ENCODE peak calls at places on chromosomes 5 and 9, in six cellular contexts. V is WTC11; Y is A549; M is CD8-positive, alpha-beta T cell; N is adrenal gland; F is GM13976. X is an unnamed sample.

GRCh38 chr5:78667461-78668103 is 19.0 kb upstream of the LHFPL2 start:
- DNase-seq in N (no peak), Y (no peak), V (no peak), F (no peak), M (no peak), X (no peak)

GRCh38 chr5:172086312-172086975 is 80.0 kb upstream of the FBXW11 start:
- DNase-seq in F (no peak), N (no peak), V (no peak), Y (no peak), M (no peak), X (no peak)

GRCh38 chr5:37836173-37837100 is 3.4 kb downstream of the GDNF start:
- DNase-seq in N (no peak), V (peak), F (peak), M (no peak), Y (no peak), X (no peak)

GRCh38 chr5:1437452-1437851 is 7.8 kb downstream of the SLC6A3 start:
- DNase-seq in F (no peak), M (no peak), N (no peak), V (peak), Y (peak), X (no peak)

GRCh38 chr9:74729129-74729710 is 158.5 kb downstream of the TRPM6 start:
- DNase-seq in M (no peak), Y (no peak), V (no peak), F (no peak), N (no peak), X (no peak)

GRCh38 chr5:160133071-160133917 is 14.0 kb upstream of the PWWP2A start:
- DNase-seq in M (no peak), V (peak), F (no peak), Y (no peak), N (peak), X (no peak)

GRCh38 chr5:6396043-6396442 is 17.7 kb upstream of the MED10 start:
- DNase-seq in M (no peak), Y (no peak), F (no peak), N (no peak), V (no peak), X (no peak)

GRCh38 chr9:113807173-113808061 is 68.7 kb upstream of the ZNF618 start:
- DNase-seq in F (peak), M (no peak), V (peak), Y (peak), N (peak), X (peak)

GRCh38 chr9:126615251-126615790 is 1.6 kb downstream of the LMX1B start:
- DNase-seq in M (no peak), F (no peak), N (no peak), V (peak), Y (no peak), X (no peak)

GRCh38 chr9:121574771-121575519 is 75.3 kb upstream of the GGTA1 start:
- DNase-seq in N (no peak), V (no peak), M (no peak), Y (no peak), F (no peak), X (no peak)

GRCh38 chr9:99803694-99804093 is 18.0 kb upstream of the NR4A3 start:
- DNase-seq in F (no peak), N (no peak), V (no peak), Y (no peak), M (no peak), X (no peak)

GRCh38 chr5:143501176-143501840 is 97.8 kb upstream of the NR3C1 start:
- DNase-seq in N (no peak), V (no peak), F (no peak), Y (no peak), M (no peak), X (no peak)

GRCh38 chr5:103582364-103582763 is 19.8 kb upstream of the NUDT12 start:
- DNase-seq in M (no peak), Y (peak), N (peak), V (peak), F (peak), X (no peak)

GRCh38 chr5:173891367-173891766 is 3.2 kb downstream of the CPEB4 start:
- DNase-seq in F (no peak), N (no peak), Y (no peak), V (no peak), M (no peak), X (no peak)

GRCh38 chr5:154570572-154571324 is 92.7 kb upstream of the HAND1 start:
- DNase-seq in F (no peak), Y (no peak), V (no peak), N (no peak), M (no peak), X (no peak)

GRCh38 chr9:71647094-71647591 is 121.2 kb downstream of the CEMIP2 start:
- DNase-seq in M (no peak), F (no peak), V (no peak), N (peak), Y (peak), X (no peak)

GRCh38 chr5:113153512-113154097 is 177.0 kb downstream of the DCP2 start:
- DNase-seq in N (no peak), F (no peak), M (no peak), Y (no peak), V (no peak), X (no peak)

GRCh38 chr5:115888027-115888426 is 46.3 kb downstream of the AP3S1 start:
- DNase-seq in N (no peak), V (no peak), Y (peak), F (no peak), M (no peak), X (no peak)
- TF ChIP-seq CTCF in N (peak), V (no peak), Y (peak), F (no peak), M (no peak), X (no peak)

GRCh38 chr5:133978943-133979342 is 10.5 kb upstream of the C5orf15 start:
- DNase-seq in N (no peak), V (no peak), M (no peak), Y (no peak), F (no peak), X (no peak)
- TF ChIP-seq CTCF in N (no peak), V (no peak), M (no peak), Y (no peak), F (no peak), X (no peak)

DNA sequence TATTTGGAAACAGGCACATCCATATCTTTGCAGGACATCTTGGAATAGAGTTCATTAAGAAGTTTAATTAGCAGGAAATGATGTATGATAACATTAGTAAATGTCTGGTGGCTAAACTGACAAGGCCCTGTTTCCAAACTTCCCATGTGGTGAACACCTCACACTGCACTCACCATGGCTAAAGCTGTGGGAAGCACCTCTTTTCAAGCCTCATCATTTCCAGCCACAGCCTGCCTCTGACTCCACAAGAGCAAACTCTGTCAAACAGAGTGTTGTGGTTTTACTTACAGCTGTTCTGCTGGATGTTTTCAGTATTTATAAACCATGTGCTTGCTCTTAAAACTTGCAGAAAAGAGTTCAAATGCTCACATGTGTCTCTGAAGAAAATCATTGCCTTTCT is 14.9 kb upstream of the NDUFB6 start:
- DNase-seq in Y (no peak), M (no peak), N (no peak), F (no peak), V (no peak), X (no peak)
- TF ChIP-seq CTCF in Y (no peak), M (no peak), N (no peak), F (no peak), V (no peak), X (peak)

GRCh38 chr9:131140112-131140511 is 14.7 kb downstream of the NUP214 start:
- DNase-seq in Y (no peak), F (no peak), V (no peak), N (no peak), M (no peak), X (no peak)
- TF ChIP-seq CTCF in Y (no peak), F (no peak), V (no peak), N (no peak), M (no peak), X (no peak)

GRCh38 chr5:137613554-137614265 is 114.6 kb upstream of the SPOCK1 start:
- DNase-seq in N (no peak), Y (no peak), M (no peak), F (no peak), V (no peak), X (no peak)
- TF ChIP-seq CTCF in N (no peak), Y (no peak), M (no peak), F (no peak), V (no peak), X (no peak)

GRCh38 chr9:104805441-104805840 is 41.5 kb downstream of the NIPSNAP3B start:
- DNase-seq in F (no peak), M (no peak), Y (no peak), V (no peak), N (no peak), X (no peak)

GRCh38 chr9:104810421-104811339 is 46.8 kb downstream of the NIPSNAP3B start:
- DNase-seq in M (no peak), N (peak), F (no peak), Y (peak), V (peak), X (no peak)

GRCh38 chr9:104802906-104803305 is 39.0 kb downstream of the NIPSNAP3B start:
- DNase-seq in V (no peak), N (no peak), Y (no peak), M (no peak), F (no peak), X (no peak)

DNA sequence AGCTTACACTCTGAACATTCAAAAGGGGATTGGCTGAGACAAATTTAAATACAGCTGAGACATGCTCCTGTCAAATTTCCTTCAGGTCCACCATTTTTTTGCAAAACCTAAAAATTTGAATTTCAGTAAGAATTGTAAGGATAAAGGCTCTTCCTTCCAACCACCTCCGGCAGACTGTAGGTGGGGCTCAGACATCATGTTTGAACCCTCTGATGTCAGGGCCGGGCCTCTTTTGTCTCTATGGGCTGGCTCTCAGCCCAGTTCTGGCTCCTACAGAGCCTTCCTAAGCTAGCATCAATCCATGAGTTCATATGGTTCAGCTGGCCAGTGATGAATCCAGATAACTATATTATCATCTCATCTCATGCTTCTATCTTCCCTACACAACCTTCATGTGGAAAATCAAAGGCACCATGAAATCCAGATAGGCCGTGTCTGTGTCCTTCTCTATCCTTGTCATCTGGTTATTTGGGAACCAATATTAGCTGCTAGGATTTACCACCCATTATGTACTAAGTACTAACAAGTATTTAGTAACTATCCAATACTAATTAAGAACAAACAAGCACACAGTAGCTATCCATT is 44.2 kb downstream of the NIPSNAP3B start:
- DNase-seq in M (no peak), V (peak), F (no peak), N (no peak), Y (peak), X (no peak)
- TF ChIP-seq CTCF in M (no peak), V (peak), F (no peak), N (peak), Y (peak), X (peak)

DNA sequence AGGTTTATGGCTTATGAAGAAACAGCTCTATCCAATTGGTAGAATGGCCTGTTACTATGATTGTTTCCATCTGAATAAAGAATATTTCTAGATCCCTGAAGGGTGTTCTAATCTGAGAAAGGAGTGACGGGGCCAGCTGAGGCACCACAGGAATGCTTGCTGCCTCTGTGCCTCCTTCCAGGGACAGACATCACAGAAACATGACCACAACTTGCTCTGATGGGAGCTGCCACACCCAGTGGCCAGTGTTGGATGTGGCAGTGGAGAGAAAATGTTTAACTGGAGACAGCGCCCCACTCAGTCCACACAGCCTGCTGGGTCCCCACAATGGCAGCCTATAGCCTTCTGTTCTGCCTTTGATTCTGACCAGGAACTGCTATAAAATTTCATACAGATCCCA is 38.6 kb upstream of the TESK1 start:
- DNase-seq in V (no peak), N (no peak), Y (peak), F (no peak), M (no peak), X (no peak)
- TF ChIP-seq CTCF in V (no peak), N (peak), Y (peak), F (no peak), M (no peak), X (no peak)

GRCh38 chr9:136625101-136626065 is 37.3 kb upstream of the EGFL7 start:
- DNase-seq in Y (peak), F (peak), V (no peak), M (no peak), N (peak), X (no peak)
- TF ChIP-seq CTCF in Y (peak), F (peak), V (no peak), M (no peak), N (peak), X (no peak)

DNA sequence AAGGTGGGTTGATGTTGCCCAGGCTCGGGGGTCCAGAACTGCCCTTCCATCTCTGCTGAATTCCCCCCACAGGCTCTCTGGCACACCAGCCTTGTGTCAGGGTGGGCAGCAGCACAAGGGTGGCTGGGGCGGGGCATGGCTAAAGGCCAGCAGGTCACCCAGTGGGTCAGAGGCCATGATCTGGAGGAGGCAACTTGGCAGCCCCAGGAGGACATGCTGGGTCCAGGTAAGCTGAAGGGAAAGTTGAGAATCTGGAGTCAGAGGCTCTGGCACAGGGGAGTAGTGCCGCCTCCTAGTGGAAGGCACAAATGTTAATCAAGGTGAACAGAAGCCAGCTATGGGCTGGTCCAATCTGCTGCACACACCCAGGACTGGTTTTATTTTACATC is 6.2 kb downstream of the TMEM8B start:
- DNase-seq in V (peak), Y (no peak), F (no peak), M (no peak), N (no peak), X (no peak)
- TF ChIP-seq CTCF in V (peak), Y (no peak), F (no peak), M (no peak), N (no peak), X (peak)

GRCh38 chr5:135203593-135204036 is 169.6 kb upstream of the PITX1 start:
- DNase-seq in N (no peak), V (no peak), Y (peak), F (no peak), M (no peak), X (no peak)
- TF ChIP-seq CTCF in N (peak), V (peak), Y (peak), F (peak), M (no peak), X (peak)

X was measured in progenitor cell of endocrine pancreas.